ENCODE peak calls at places on chromosomes 6 and 20, in four cellular contexts. One of them, this sample, is unnamed.

GRCh38 chr6:14241255-14242070 is 123.9 kb downstream of the CD83 start:
- DNase-seq in thyroid gland: no peak
- DNase-seq in fibroblast of the aortic adventitia: no peak
- DNase-seq in IMR-90: no peak
- DNase-seq in this sample: no peak

GRCh38 chr6:135566311-135567068 is 69.0 kb upstream of the AHI1 start:
- DNase-seq in fibroblast of the aortic adventitia: no peak
- DNase-seq in IMR-90: no peak
- DNase-seq in thyroid gland: no peak
- DNase-seq in this sample: no peak

GRCh38 chr6:42043787-42044475 is 6.4 kb upstream of the TAF8 start:
- DNase-seq in thyroid gland: peak; percentile 86
- DNase-seq in IMR-90: peak; percentile 79
- DNase-seq in fibroblast of the aortic adventitia: peak; percentile 85
- DNase-seq in this sample: peak; percentile 87

GRCh38 chr6:35425284-35425683 is 26.9 kb upstream of the FANCE start:
- DNase-seq in fibroblast of the aortic adventitia: peak; percentile 91
- DNase-seq in thyroid gland: no peak
- DNase-seq in IMR-90: peak; percentile 96
- DNase-seq in this sample: peak; percentile 81

GRCh38 chr20:38192323-38192885 is 27.3 kb upstream of the TGM2 start:
- DNase-seq in fibroblast of the aortic adventitia: no peak
- DNase-seq in IMR-90: no peak
- DNase-seq in thyroid gland: no peak
- DNase-seq in this sample: no peak

GRCh38 chr6:137490961-137491360 is 3.2 kb downstream of the OLIG3 start:
- DNase-seq in thyroid gland: no peak
- DNase-seq in fibroblast of the aortic adventitia: no peak
- DNase-seq in IMR-90: no peak
- DNase-seq in this sample: no peak

GRCh38 chr6:19812512-19813119 is 24.6 kb upstream of the ID4 start:
- DNase-seq in thyroid gland: no peak
- DNase-seq in fibroblast of the aortic adventitia: peak; percentile 83
- DNase-seq in IMR-90: peak; percentile 61
- DNase-seq in this sample: peak; percentile 51

GRCh38 chr20:38725959-38726848 is 1.9 kb downstream of the SLC32A1 start:
- DNase-seq in thyroid gland: no peak
- DNase-seq in fibroblast of the aortic adventitia: peak; percentile 38
- DNase-seq in IMR-90: peak; percentile 11
- DNase-seq in this sample: peak; percentile 39

GRCh38 chr6:23213651-23214050 is 644.3 kb downstream of the HDGFL1 start:
- DNase-seq in fibroblast of the aortic adventitia: no peak
- DNase-seq in IMR-90: peak; percentile 54
- DNase-seq in thyroid gland: no peak
- DNase-seq in this sample: no peak

GRCh38 chr6:80357674-80358073 is 251.2 kb downstream of the BCKDHB start:
- DNase-seq in thyroid gland: no peak
- DNase-seq in IMR-90: no peak
- DNase-seq in fibroblast of the aortic adventitia: peak; percentile 31
- DNase-seq in this sample: peak; percentile 13

GRCh38 chr6:3259491-3259958 is 778 bp downstream of the PSMG4 start:
- DNase-seq in fibroblast of the aortic adventitia: peak; percentile 35
- DNase-seq in IMR-90: peak; percentile 41
- DNase-seq in thyroid gland: peak; percentile 34
- DNase-seq in this sample: peak; percentile 28

GRCh38 chr6:148240866-148241477 is 101.7 kb upstream of the SASH1 start:
- DNase-seq in thyroid gland: no peak
- DNase-seq in IMR-90: peak; percentile 25
- DNase-seq in fibroblast of the aortic adventitia: peak; percentile 79
- DNase-seq in this sample: peak; percentile 38

GRCh38 chr6:163588211-163588919 is 173.8 kb downstream of the QKI start:
- DNase-seq in IMR-90: peak; percentile 74
- DNase-seq in thyroid gland: no peak
- DNase-seq in fibroblast of the aortic adventitia: no peak
- DNase-seq in this sample: peak; percentile 80

GRCh38 chr20:46959081-46959692 is 64.5 kb downstream of the EYA2 start:
- DNase-seq in fibroblast of the aortic adventitia: peak; percentile 89
- DNase-seq in thyroid gland: no peak
- DNase-seq in IMR-90: peak; percentile 99
- DNase-seq in this sample: peak; percentile 64

GRCh38 chr6:108767418-108768175 is 80.6 kb upstream of the ARMC2 start:
- DNase-seq in thyroid gland: no peak
- DNase-seq in fibroblast of the aortic adventitia: no peak
- DNase-seq in IMR-90: no peak
- DNase-seq in this sample: no peak

GRCh38 chr6:135944120-135944519 is 92.6 kb downstream of the PDE7B start:
- DNase-seq in fibroblast of the aortic adventitia: no peak
- DNase-seq in IMR-90: no peak
- DNase-seq in thyroid gland: no peak
- DNase-seq in this sample: no peak

GRCh38 chr20:44959082-44959895 is 908 bp downstream of the TOMM34 start:
- DNase-seq in fibroblast of the aortic adventitia: peak; percentile 47
- DNase-seq in thyroid gland: peak; percentile 33
- DNase-seq in IMR-90: peak; percentile 86
- DNase-seq in this sample: peak; percentile 56

GRCh38 chr20:3847419-3847940 is 846 bp downstream of the MAVS start:
- DNase-seq in fibroblast of the aortic adventitia: peak; percentile 26
- DNase-seq in thyroid gland: no peak
- DNase-seq in IMR-90: no peak
- DNase-seq in this sample: no peak

GRCh38 chr20:34621383-34622367 is 55.2 kb downstream of the PIGU start:
- DNase-seq in IMR-90: peak; percentile 64
- DNase-seq in thyroid gland: no peak
- DNase-seq in fibroblast of the aortic adventitia: peak; percentile 22
- DNase-seq in this sample: peak; percentile 53

GRCh38 chr20:50403565-50404418 is 106.4 kb upstream of the PTPN1 start:
- DNase-seq in thyroid gland: peak; percentile 52
- DNase-seq in IMR-90: no peak
- DNase-seq in fibroblast of the aortic adventitia: no peak
- DNase-seq in this sample: no peak

GRCh38 chr6:149233056-149233715 is 84.3 kb upstream of the TAB2 start:
- DNase-seq in IMR-90: peak; percentile 93
- DNase-seq in thyroid gland: no peak
- DNase-seq in fibroblast of the aortic adventitia: peak; percentile 91
- DNase-seq in this sample: peak; percentile 80

GRCh38 chr6:1604347-1604990 is 5.2 kb upstream of the FOXC1 start:
- DNase-seq in fibroblast of the aortic adventitia: peak; percentile 38
- DNase-seq in IMR-90: peak; percentile 36
- DNase-seq in thyroid gland: peak; percentile 60
- DNase-seq in this sample: no peak

GRCh38 chr20:57811373-57812020 is 101.7 kb upstream of the PMEPA1 start:
- DNase-seq in thyroid gland: no peak
- DNase-seq in fibroblast of the aortic adventitia: no peak
- DNase-seq in IMR-90: no peak
- DNase-seq in this sample: no peak

GRCh38 chr20:40494238-40494637 is 194.8 kb downstream of the MAFB start:
- DNase-seq in thyroid gland: peak; percentile 8
- DNase-seq in IMR-90: no peak
- DNase-seq in fibroblast of the aortic adventitia: no peak
- DNase-seq in this sample: no peak

GRCh38 chr20:57514273-57514751 is 10.6 kb downstream of the CTCFL start:
- DNase-seq in thyroid gland: peak; percentile 75
- DNase-seq in fibroblast of the aortic adventitia: peak; percentile 85
- DNase-seq in IMR-90: peak; percentile 64
- DNase-seq in this sample: peak; percentile 77

GRCh38 chr20:17655865-17656489 is 26.1 kb downstream of the RRBP1 start:
- DNase-seq in IMR-90: peak; percentile 67
- DNase-seq in thyroid gland: no peak
- DNase-seq in fibroblast of the aortic adventitia: peak; percentile 50
- DNase-seq in this sample: peak; percentile 73

GRCh38 chr6:109720336-109720735 is 29.2 kb downstream of the FIG4 start:
- DNase-seq in fibroblast of the aortic adventitia: no peak
- DNase-seq in thyroid gland: no peak
- DNase-seq in IMR-90: no peak
- DNase-seq in this sample: peak; percentile 14

GRCh38 chr20:10961651-10962288 is 288.0 kb upstream of the JAG1 start:
- DNase-seq in IMR-90: no peak
- DNase-seq in fibroblast of the aortic adventitia: no peak
- DNase-seq in thyroid gland: no peak
- DNase-seq in this sample: no peak

GRCh38 chr6:4055420-4056041 is 23.4 kb downstream of the FAM217A start:
- DNase-seq in fibroblast of the aortic adventitia: peak; percentile 69
- DNase-seq in IMR-90: peak; percentile 89
- DNase-seq in thyroid gland: no peak
- DNase-seq in this sample: peak; percentile 77

GRCh38 chr6:42428326-42429041 is 23.2 kb downstream of the TRERF1 start:
- DNase-seq in fibroblast of the aortic adventitia: peak; percentile 61
- DNase-seq in thyroid gland: no peak
- DNase-seq in IMR-90: peak; percentile 21
- DNase-seq in this sample: no peak

GRCh38 chr20:37519508-37520416 is 1.3 kb upstream of the NNAT start:
- DNase-seq in IMR-90: no peak
- DNase-seq in fibroblast of the aortic adventitia: no peak
- DNase-seq in thyroid gland: no peak
- DNase-seq in this sample: no peak

GRCh38 chr6:130381459-130382380 is 15.9 kb downstream of the TMEM200A start:
- DNase-seq in fibroblast of the aortic adventitia: no peak
- DNase-seq in thyroid gland: no peak
- DNase-seq in IMR-90: no peak
- DNase-seq in this sample: no peak

GRCh38 chr6:72999995-73000394 is 225.3 kb downstream of the KHDC1L start:
- DNase-seq in thyroid gland: no peak
- DNase-seq in IMR-90: no peak
- DNase-seq in fibroblast of the aortic adventitia: no peak
- DNase-seq in this sample: no peak

GRCh38 chr6:144216668-144217218 is 66.4 kb downstream of the STX11 start:
- DNase-seq in fibroblast of the aortic adventitia: no peak
- DNase-seq in thyroid gland: no peak
- DNase-seq in IMR-90: no peak
- DNase-seq in this sample: no peak

GRCh38 chr20:63351811-63352591 is 9.1 kb downstream of the CHRNA4 start:
- DNase-seq in thyroid gland: peak; percentile 100
- DNase-seq in IMR-90: no peak
- DNase-seq in fibroblast of the aortic adventitia: no peak
- DNase-seq in this sample: no peak

GRCh38 chr6:39048481-39049399 is at the start of gene GLP1R:
- DNase-seq in thyroid gland: peak; percentile 10
- DNase-seq in fibroblast of the aortic adventitia: no peak
- DNase-seq in IMR-90: no peak
- DNase-seq in this sample: no peak
- H3K4me3 ChIP-seq in thyroid gland: peak within 1 kb of the TSS; percentile 19
- H3K4me3 ChIP-seq in fibroblast of the aortic adventitia: no peak within 1 kb of the TSS
- H3K4me3 ChIP-seq in IMR-90: no peak within 1 kb of the TSS
- H3K4me3 ChIP-seq in this sample: no peak within 1 kb of the TSS

GRCh38 chr6:152973916-152974315 is 8.9 kb downstream of the FBXO5 start:
- DNase-seq in fibroblast of the aortic adventitia: no peak
- DNase-seq in thyroid gland: no peak
- DNase-seq in IMR-90: no peak
- DNase-seq in this sample: no peak
- H3K4me3 ChIP-seq in fibroblast of the aortic adventitia: no peak overlapping the region
- H3K4me3 ChIP-seq in thyroid gland: no peak overlapping the region
- H3K4me3 ChIP-seq in IMR-90: no peak overlapping the region
- H3K4me3 ChIP-seq in this sample: no peak overlapping the region

GRCh38 chr20:21504323-21504722 is 9.5 kb downstream of the NKX2-2 start:
- DNase-seq in thyroid gland: no peak
- DNase-seq in IMR-90: no peak
- DNase-seq in fibroblast of the aortic adventitia: no peak
- DNase-seq in this sample: no peak

GRCh38 chr20:21507275-21508229 is 6.3 kb downstream of the NKX2-2 start:
- DNase-seq in thyroid gland: no peak
- DNase-seq in fibroblast of the aortic adventitia: no peak
- DNase-seq in IMR-90: no peak
- DNase-seq in this sample: no peak

GRCh38 chr20:21503345-21503744 is 10.5 kb downstream of the NKX2-2 start:
- DNase-seq in IMR-90: peak; percentile 14
- DNase-seq in fibroblast of the aortic adventitia: no peak
- DNase-seq in thyroid gland: no peak
- DNase-seq in this sample: no peak

GRCh38 chr20:21505810-21506530 is 7.9 kb downstream of the NKX2-2 start:
- DNase-seq in fibroblast of the aortic adventitia: peak; percentile 47
- DNase-seq in thyroid gland: peak; percentile 52
- DNase-seq in IMR-90: peak; percentile 20
- DNase-seq in this sample: peak; percentile 22

DNA sequence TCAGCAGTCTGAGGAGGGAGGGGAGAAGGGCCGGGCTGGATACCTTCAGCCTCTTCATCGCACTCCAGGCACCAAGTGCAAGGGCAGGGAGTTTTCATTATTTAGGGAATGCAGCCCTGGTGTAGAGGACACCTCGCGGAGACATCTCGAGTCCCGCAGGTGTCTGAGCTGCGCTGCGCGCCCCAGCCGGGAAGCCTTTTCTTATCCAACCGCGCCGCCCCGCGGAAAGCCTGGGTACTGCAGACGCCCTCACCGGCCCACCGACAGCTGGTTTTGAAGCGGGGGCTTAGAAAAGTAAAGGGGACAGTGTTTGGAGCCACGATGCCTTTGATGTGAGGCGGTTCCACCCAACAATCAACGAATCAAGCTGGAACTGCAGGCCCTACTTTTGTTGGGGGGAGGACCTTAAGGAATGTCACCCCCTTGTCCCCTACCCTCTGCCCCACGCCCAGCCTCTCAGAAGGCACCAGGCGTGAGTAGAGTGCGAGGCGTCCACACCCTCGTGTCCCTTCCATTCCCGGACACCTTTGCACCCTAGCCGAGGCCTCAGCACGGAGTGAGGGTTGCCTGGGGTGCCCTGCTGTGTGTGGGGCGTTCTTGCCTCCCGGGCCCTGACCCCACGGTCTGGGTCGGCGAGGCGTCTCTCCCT is 8.6 kb downstream of the NKX2-2 start:
- DNase-seq in IMR-90: peak; percentile 22
- DNase-seq in thyroid gland: peak; percentile 71
- DNase-seq in fibroblast of the aortic adventitia: peak; percentile 46
- DNase-seq in this sample: peak; percentile 45
- H3K4me3 ChIP-seq in IMR-90: no peak overlapping the region
- H3K4me3 ChIP-seq in thyroid gland: peak overlapping the region; percentile 27
- H3K4me3 ChIP-seq in fibroblast of the aortic adventitia: peak overlapping the region; percentile 57
- H3K4me3 ChIP-seq in this sample: no peak overlapping the region

GRCh38 chr6:24376875-24377274 is 19.0 kb upstream of the DCDC2 start:
- DNase-seq in thyroid gland: no peak
- DNase-seq in fibroblast of the aortic adventitia: no peak
- DNase-seq in IMR-90: no peak
- DNase-seq in this sample: peak; percentile 14

GRCh38 chr6:24385536-24386269 is 17.0 kb upstream of the MRS2 start:
- DNase-seq in thyroid gland: no peak
- DNase-seq in fibroblast of the aortic adventitia: no peak
- DNase-seq in IMR-90: no peak
- DNase-seq in this sample: no peak

GRCh38 chr6:24381476-24382219 is 21.1 kb upstream of the MRS2 start:
- DNase-seq in thyroid gland: no peak
- DNase-seq in fibroblast of the aortic adventitia: no peak
- DNase-seq in IMR-90: no peak
- DNase-seq in this sample: no peak

GRCh38 chr6:24378473-24379097 is 20.7 kb upstream of the DCDC2 start:
- DNase-seq in IMR-90: no peak
- DNase-seq in thyroid gland: no peak
- DNase-seq in fibroblast of the aortic adventitia: no peak
- DNase-seq in this sample: no peak

DNA sequence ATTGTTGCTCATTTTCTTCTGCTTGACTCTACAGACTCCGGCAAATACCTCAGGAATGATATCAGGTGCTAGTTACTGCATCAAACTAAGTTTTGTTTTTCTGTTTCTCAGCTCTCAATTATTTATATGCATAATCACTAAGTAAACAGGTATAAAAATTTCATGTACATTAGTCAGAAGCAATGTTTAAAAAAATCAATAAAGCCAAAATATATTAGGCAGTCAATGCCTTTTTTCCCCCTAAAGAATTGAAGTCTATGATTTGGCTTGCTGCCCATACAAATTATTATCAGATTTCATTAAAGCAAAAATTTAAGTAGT is 20.6 kb upstream of the MRS2 start:
- DNase-seq in fibroblast of the aortic adventitia: no peak
- DNase-seq in IMR-90: no peak
- DNase-seq in thyroid gland: no peak
- DNase-seq in this sample: no peak
- H3K4me3 ChIP-seq in fibroblast of the aortic adventitia: no peak overlapping the region
- H3K4me3 ChIP-seq in IMR-90: no peak overlapping the region
- H3K4me3 ChIP-seq in thyroid gland: no peak overlapping the region
- H3K4me3 ChIP-seq in this sample: no peak overlapping the region